ENCODE peak calls at places on chromosome 3, in five cellular contexts. T is gastrocnemius medialis, J is right lobe of liver, M is tibial nerve, A is astrocyte. V is an unnamed sample. For H3K27me3 and H3K4me1, the result is how much of the 10 kb centered on the place peaks cover.

GRCh38 chr3:122680381-122681293 is at the start of gene PARP14:
- DNase-seq in T (peak), J (peak), M (peak), A (peak), V (peak)

GRCh38 chr3:129560931-129561594 is 18.1 kb downstream of the H1-8 start:
- DNase-seq in T (no peak), J (peak), M (peak), A (peak), V (peak)

GRCh38 chr3:189908646-189909045 is 212.1 kb downstream of the P3H2 start:
- DNase-seq in T (no peak), J (no peak), M (no peak), A (peak), V (no peak)

GRCh38 chr3:111252795-111253194 is 181.2 kb downstream of the NECTIN3 start:
- DNase-seq in T (no peak), J (no peak), M (no peak), A (peak), V (no peak)

GRCh38 chr3:87082806-87083440 is 92.0 kb upstream of the VGLL3 start:
- DNase-seq in T (no peak), J (no peak), M (no peak), A (peak), V (no peak)

GRCh38 chr3:48765376-48765775 is 48.4 kb upstream of the IP6K2 start:
- DNase-seq in T (no peak), J (no peak), M (no peak), A (no peak), V (no peak)

GRCh38 chr3:179840985-179841384 is 188.1 kb downstream of the USP13 start:
- DNase-seq in T (no peak), J (no peak), M (no peak), A (peak), V (no peak)

GRCh38 chr3:41893977-41894376 is 67.9 kb downstream of the ULK4 start:
- DNase-seq in T (no peak), J (no peak), M (no peak), A (peak), V (no peak)

GRCh38 chr3:143139786-143140185 is 20.2 kb downstream of the CHST2 start:
- DNase-seq in T (no peak), J (no peak), M (no peak), A (peak), V (no peak)

GRCh38 chr3:183591881-183592521 is 36.5 kb upstream of the KLHL6 start:
- DNase-seq in T (no peak), J (no peak), M (no peak), A (no peak), V (no peak)

GRCh38 chr3:107431048-107431297 is 53.7 kb downstream of the CCDC54 start:
- DNase-seq in T (no peak), J (no peak), M (no peak), A (no peak), V (peak)

GRCh38 chr3:25283596-25283995 is 144.5 kb upstream of the RARB start:
- DNase-seq in T (no peak), J (no peak), M (no peak), A (no peak), V (no peak)

GRCh38 chr3:16357191-16357590 is 92.2 kb downstream of the OXNAD1 start:
- DNase-seq in T (no peak), J (no peak), M (no peak), A (peak), V (no peak)

GRCh38 chr3:100150583-100150982 is 36.3 kb upstream of the FILIP1L start:
- DNase-seq in T (no peak), J (no peak), M (no peak), A (peak), V (no peak)

GRCh38 chr3:177776656-177777055 is 579.4 kb upstream of the TBL1XR1 start:
- DNase-seq in T (no peak), J (no peak), M (no peak), A (peak), V (peak)

GRCh38 chr3:22980346-22980745 is 222.8 kb upstream of the UBE2E2 start:
- DNase-seq in T (no peak), J (no peak), M (no peak), A (peak), V (no peak)

GRCh38 chr3:12737319-12737718 is 21.7 kb downstream of the TMEM40 start:
- DNase-seq in T (no peak), J (no peak), M (no peak), A (no peak), V (no peak)

GRCh38 chr3:161104561-161105551 is at the start of gene B3GALNT1:
- DNase-seq in T (no peak), J (peak), M (no peak), A (peak), V (peak)

GRCh38 chr3:30655187-30655812 is 48.9 kb downstream of the TGFBR2 start:
- DNase-seq in T (no peak), J (no peak), M (no peak), A (peak), V (no peak)

GRCh38 chr3:195751584-195751983 is 30.8 kb downstream of the MUC20 start:
- DNase-seq in T (no peak), J (no peak), M (no peak), A (no peak), V (no peak)

GRCh38 chr3:30397030-30397429 is 209.4 kb upstream of the TGFBR2 start:
- DNase-seq in T (no peak), J (no peak), M (no peak), A (no peak), V (no peak)

GRCh38 chr3:188165596-188165995 is 11.6 kb downstream of the LPP start:
- DNase-seq in T (no peak), J (no peak), M (no peak), A (peak), V (no peak)

GRCh38 chr3:5191555-5192304 is 4.2 kb downstream of the EDEM1 start:
- DNase-seq in T (no peak), J (no peak), M (no peak), A (no peak), V (no peak)

GRCh38 chr3:108548886-108549285 is 38.5 kb upstream of the MYH15 start:
- DNase-seq in T (no peak), J (no peak), M (no peak), A (no peak), V (no peak)

GRCh38 chr3:182925944-182926337 is 54.4 kb downstream of the DCUN1D1 start:
- DNase-seq in T (no peak), J (no peak), M (no peak), A (no peak), V (no peak)

GRCh38 chr3:70989174-70989573 is 594.4 kb downstream of the FOXP1 start:
- DNase-seq in T (no peak), J (no peak), M (no peak), A (peak), V (no peak)

GRCh38 chr3:141681390-141681780 is 56.7 kb upstream of the RNF7 start:
- DNase-seq in T (no peak), J (no peak), M (no peak), A (no peak), V (no peak)

GRCh38 chr3:149352556-149352955 is 19.1 kb upstream of the TM4SF18 start:
- DNase-seq in T (no peak), J (peak), M (no peak), A (no peak), V (peak)

GRCh38 chr3:177213806-177214528 is 16.7 kb upstream of the TBL1XR1 start:
- DNase-seq in T (no peak), J (no peak), M (no peak), A (no peak), V (no peak)

GRCh38 chr3:161409069-161409468 is 37.8 kb upstream of the SPTSSB start:
- DNase-seq in T (no peak), J (no peak), M (no peak), A (no peak), V (no peak)

GRCh38 chr3:132973441-132973840 is 64.8 kb upstream of the TMEM108 start:
- DNase-seq in T (no peak), J (no peak), M (no peak), A (no peak), V (no peak)

GRCh38 chr3:33577588-33577987 is 137.4 kb upstream of the UBP1 start:
- DNase-seq in T (no peak), J (no peak), M (no peak), A (no peak), V (no peak)

GRCh38 chr3:117192888-117193287 is 483.3 kb downstream of the TUSC7 start:
- DNase-seq in T (no peak), J (no peak), M (no peak), A (no peak), V (no peak)

GRCh38 chr3:150828261-150828660 is 65.3 kb upstream of the SIAH2 start:
- DNase-seq in T (no peak), J (no peak), M (no peak), A (no peak), V (no peak)

GRCh38 chr3:150825192-150825915 is 62.4 kb upstream of the SIAH2 start:
- DNase-seq in T (no peak), J (no peak), M (no peak), A (no peak), V (no peak)

GRCh38 chr3:150826466-150827282 is 63.7 kb upstream of the SIAH2 start:
- DNase-seq in T (no peak), J (no peak), M (no peak), A (no peak), V (no peak)

GRCh38 chr3:150823277-150823676 is 60.3 kb upstream of the SIAH2 start:
- DNase-seq in T (no peak), J (no peak), M (no peak), A (no peak), V (no peak)

DNA sequence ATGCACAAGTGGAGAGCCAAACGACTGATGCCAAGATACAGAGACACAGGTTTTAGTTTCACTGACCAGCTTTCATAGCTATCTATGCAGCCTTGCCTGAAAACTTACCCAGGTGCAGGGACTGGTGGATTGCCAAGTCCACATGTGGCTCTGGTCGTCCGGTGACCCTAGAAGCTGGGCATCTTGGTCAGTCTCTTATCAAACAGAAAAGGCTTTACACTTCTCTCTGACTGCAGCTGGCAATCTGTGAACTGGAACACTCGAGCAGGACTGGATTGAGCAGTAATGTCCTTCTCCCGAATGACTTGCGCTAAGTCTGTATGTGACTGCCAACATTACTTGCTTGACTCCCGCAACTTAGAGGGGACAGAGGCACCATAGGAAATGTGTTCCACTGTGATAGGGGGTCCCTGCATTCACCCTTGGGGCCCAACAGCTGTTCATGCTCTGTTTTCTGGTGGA is 63.0 kb upstream of the SIAH2 start:
- DNase-seq in T (no peak), J (no peak), M (no peak), A (no peak), V (no peak)
- H3K27me3 ChIP-seq in T (under half), J (under half), M (under half), A (under half), V (under half)

DNA sequence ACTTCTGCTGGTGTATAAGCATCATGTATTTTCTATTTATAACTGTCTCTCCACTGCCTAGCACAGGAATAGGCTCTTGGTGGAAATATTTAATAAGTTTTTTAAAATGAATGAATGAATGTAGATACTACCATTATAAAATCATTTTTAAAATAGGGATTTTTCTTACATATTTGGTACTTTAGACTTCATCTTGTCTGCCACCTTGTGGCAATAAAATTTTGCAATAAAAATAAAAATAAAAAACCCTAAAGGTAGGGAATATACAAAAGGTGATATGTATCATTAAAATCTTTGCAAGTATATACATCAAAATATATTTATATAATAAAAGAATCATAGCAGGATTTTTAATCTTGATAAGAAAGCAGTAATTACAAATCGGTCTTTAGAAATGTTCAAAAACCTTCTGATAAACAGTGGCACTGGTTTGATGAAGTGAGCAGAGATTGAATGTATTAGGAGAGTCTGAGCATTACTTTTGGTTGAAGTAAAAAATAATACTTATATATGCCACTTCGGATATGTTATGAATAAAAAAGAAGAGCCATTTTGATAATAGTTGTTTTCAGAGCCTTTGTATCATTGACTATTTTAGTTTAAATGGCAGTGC is 95.2 kb downstream of the SPATA16 start:
- DNase-seq in T (no peak), J (no peak), M (no peak), A (no peak), V (no peak)
- TF ChIP-seq CTCF in T (no peak), J (peak), M (peak), A (peak), V (no peak)

GRCh38 chr3:98359250-98359649 is 5.6 kb downstream of the OR5K4 start:
- DNase-seq in T (no peak), J (no peak), M (no peak), A (no peak), V (no peak)
- H3K4me1 ChIP-seq in T (under half), J (under half), M (under half), A (under half), V (under half)

GRCh38 chr3:194121881-194122280 is 14.1 kb upstream of the HES1 start:
- DNase-seq in T (no peak), J (no peak), M (no peak), A (peak), V (no peak)

GRCh38 chr3:194123735-194124134 is 12.2 kb upstream of the HES1 start:
- DNase-seq in T (no peak), J (no peak), M (no peak), A (no peak), V (no peak)

GRCh38 chr3:194118920-194119319 is 17.0 kb upstream of the HES1 start:
- DNase-seq in T (no peak), J (no peak), M (no peak), A (no peak), V (no peak)

GRCh38 chr3:194119831-194120230 is 16.1 kb upstream of the HES1 start:
- DNase-seq in T (no peak), J (no peak), M (no peak), A (no peak), V (peak)

DNA sequence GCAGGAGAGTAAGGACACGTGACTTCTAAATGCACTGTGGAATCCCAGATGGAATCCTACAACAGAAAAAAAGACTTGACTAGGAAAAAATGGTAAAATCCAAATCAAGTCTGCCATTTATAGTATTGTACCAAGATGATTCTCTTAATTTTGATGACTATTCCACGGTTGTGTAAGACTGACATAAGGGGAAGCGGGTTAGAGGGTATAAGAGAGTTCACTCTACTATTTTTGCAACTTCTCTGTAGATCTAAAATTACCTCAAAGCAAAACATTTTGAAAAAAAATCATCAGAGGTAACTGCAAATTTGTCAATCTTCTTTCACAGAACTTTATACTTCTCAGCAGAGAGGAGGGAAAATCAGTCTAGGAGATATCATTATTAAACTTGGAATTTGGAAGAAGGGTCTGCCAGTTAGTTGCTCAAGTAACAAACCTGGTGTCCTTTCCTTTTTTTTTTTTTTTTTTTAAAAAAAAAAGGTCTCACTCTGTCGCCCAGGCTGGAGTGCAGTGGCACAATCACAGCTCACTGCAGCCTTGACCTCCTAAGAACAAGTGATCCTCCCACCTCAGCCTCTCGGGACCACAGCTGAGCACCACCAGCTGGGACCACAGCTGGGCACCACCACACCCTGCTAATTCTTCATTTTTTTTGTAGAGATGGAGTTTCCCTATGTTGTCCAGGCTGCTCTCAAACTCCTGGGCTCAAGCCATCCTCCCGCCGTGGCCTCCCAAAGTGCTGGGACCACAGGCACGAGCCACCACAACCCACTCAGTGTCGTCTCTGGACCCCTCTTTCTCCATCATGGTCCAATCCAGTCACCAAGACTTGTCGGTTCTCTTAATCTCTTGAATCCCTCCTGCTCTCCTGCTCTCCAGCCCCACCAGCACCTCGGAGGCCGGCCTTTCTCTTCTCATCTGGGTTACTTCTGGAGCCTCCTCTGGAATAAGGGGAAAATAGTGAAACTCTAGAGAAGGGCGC is 14.9 kb upstream of the HES1 start:
- DNase-seq in T (no peak), J (no peak), M (no peak), A (no peak), V (peak)
- H3K27me3 ChIP-seq in T (under half), J (under half), M (under half), A (under half), V (under half)

DNA sequence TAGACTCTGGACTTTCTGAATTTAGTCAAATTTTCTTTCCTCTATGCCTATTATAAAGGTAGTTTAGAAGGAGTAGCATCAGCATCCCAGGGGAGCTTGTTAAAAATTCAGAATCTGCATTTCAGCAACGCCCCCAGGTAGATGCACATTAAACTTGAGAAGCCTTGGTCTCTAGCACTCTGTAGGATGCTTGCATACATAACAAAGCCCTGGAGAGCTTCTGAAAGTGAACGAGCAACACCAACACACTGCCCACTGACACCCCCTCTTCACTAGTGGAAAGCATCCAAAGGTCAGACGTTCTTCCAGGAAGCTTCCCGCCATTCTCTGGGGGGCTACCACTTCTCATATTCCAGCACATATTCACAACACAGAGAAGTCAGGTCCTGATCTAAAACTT is 6.5 kb downstream of the PRICKLE2 start:
- DNase-seq in T (no peak), J (no peak), M (no peak), A (no peak), V (no peak)
- TF ChIP-seq CTCF in T (no peak), J (no peak), M (no peak), A (no peak), V (no peak)

DNA sequence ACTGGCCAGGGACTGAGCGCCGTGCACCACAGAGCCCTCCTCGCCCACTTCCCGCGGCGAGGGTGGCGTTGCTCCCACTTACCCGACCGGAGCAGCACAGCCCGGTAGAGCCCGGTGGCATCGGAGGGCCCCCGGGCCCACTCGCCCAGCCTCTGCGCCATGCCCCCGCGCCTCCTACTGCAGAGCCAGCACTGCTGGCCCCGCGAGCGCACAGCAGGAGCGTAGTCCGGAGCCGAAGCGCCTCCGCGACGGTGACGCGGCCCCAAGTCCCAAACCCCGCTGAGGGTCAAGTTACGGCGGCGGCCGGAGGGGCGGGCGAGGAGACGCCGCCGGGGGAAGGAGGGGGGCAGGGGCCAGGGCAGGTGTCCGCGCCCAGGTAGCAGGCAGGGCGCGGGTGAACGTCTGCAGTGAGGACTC is 9.6 kb upstream of the FAM107A start:
- DNase-seq in T (no peak), J (no peak), M (no peak), A (no peak), V (no peak)
- H3K4me1 ChIP-seq in T (under half), J (under half), M (under half), A (under half), V (under half)